ENCODE peak calls at places on chromosomes 2 and 18, in nine cellular contexts. S is spleen, R is adrenal gland, N is HepG2, L is prostate gland, B is IMR-90, H is Peyer's patch, P is tibial nerve, J is right lobe of liver. Z is an unnamed sample.

GRCh38 chr2:49954074-49954473 is 799.8 kb upstream of the FSHR start:
- DNase-seq in H (no peak), P (no peak), S (no peak), J (no peak), R (no peak), B (no peak), N (no peak), L (no peak), Z (no peak)

GRCh38 chr2:238595750-238596570 is 169.2 kb downstream of the ASB1 start:
- DNase-seq in J (no peak), S (no peak), R (no peak), B (no peak), P (no peak), H (no peak), N (no peak), L (peak; percentile 52), Z (no peak)

GRCh38 chr2:213627054-213627710 is 342.9 kb downstream of the SPAG16 start:
- DNase-seq in L (no peak), S (no peak), B (no peak), R (no peak), J (no peak), N (no peak), P (no peak), H (no peak), Z (no peak)

GRCh38 chr2:176676257-176676570 is 407.0 kb downstream of the MTX2 start:
- DNase-seq in R (no peak), J (no peak), S (no peak), H (no peak), L (no peak), B (no peak), P (no peak), N (no peak), Z (no peak)

GRCh38 chr2:108485253-108485652 is 36.2 kb downstream of the GCC2 start:
- DNase-seq in R (no peak), J (no peak), H (no peak), B (no peak), N (no peak), S (no peak), P (no peak), L (no peak), Z (no peak)

GRCh38 chr2:53460347-53460746 is 307.3 kb upstream of the CHAC2 start:
- DNase-seq in N (peak; percentile 34), J (peak; percentile 52), R (peak; percentile 24), S (no peak), L (no peak), P (no peak), B (no peak), H (no peak), Z (no peak)

GRCh38 chr2:177306550-177306949 is 42.0 kb upstream of the NFE2L2 start:
- DNase-seq in L (no peak), R (no peak), S (no peak), N (no peak), J (no peak), H (no peak), P (no peak), B (no peak), Z (no peak)

GRCh38 chr2:126359494-126359893 is 296.5 kb upstream of the GYPC start:
- DNase-seq in P (peak; percentile 10), J (no peak), S (no peak), H (no peak), R (no peak), B (peak; percentile 4), N (no peak), L (no peak), Z (no peak)

GRCh38 chr2:167147254-167147941 is 259.1 kb downstream of the XIRP2 start:
- DNase-seq in S (no peak), L (no peak), R (no peak), J (no peak), P (no peak), B (no peak), H (no peak), N (peak; percentile 27), Z (no peak)

GRCh38 chr2:70141754-70142589 is 48.8 kb downstream of the C2orf42 start:
- DNase-seq in S (no peak), P (no peak), R (peak; percentile 75), B (peak; percentile 38), N (peak; percentile 67), J (peak; percentile 94), L (no peak), H (no peak), Z (peak; percentile 77)
- TF ChIP-seq POLR2A in S (peak; percentile 78), P (peak; percentile 97), R (peak; percentile 95), B (peak; percentile 38), N (peak; percentile 92), J (peak; percentile 95), L (peak; percentile 96), H (peak; percentile 92), Z (peak; percentile 95)

DNA sequence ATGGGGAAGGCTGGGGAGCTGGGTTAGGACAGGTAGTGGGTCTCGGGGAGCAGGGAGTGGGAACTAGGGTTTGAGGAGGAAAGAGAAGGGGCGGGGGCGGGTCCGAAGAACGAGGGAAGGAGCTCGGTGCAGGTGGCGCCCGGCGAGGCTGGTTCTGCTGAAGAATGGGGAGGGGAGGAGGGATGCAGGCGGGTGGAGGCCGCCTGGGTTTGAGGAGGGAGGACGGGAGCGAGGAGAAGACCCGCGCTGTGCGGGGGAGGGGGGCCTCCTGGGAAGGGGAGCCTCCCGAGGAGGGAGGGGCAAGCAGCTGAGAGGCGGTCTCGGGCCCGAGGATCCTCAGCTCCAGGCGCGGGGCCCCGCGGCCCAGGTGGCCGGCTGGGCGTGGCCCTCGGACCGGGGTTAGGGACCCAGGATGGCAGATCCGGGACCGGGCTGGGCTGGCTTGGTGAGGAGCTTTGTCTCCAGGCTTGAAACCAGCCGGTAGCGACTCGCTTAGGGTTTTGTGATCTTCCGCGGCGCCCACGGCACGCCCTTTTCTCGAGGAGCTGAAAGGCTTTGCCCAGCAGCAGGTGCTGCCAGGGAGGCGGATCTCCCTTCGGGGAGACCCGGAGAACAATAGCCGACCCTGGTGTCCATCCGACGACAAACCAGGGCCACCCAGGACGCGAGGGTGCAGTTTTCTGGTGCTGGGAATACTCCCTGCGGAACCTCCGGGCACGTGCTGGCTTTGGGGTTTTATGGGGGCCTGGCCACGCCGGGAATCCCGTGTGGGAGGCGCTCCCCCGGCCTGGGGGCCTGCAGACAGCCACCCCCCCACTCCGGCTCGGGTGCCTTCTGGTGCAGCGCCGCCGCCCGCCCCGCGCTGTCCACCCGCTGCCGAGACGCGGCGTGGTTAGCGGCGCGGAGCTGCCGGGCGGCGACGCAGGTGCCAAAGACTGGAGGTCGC is 1.4 kb downstream of the DPYSL5 start:
- DNase-seq in N (no peak), B (no peak), J (no peak), H (no peak), P (no peak), R (no peak), L (no peak), S (no peak), Z (peak; percentile 18)
- H3K27me3 ChIP-seq in N (peaks cover 83% of the 10 kb centered on the region), B (peaks cover 87% of the 10 kb centered on the region), J (no peaks in the 10 kb centered on the region), H (peaks cover 38% of the 10 kb centered on the region), P (peaks cover 9% of the 10 kb centered on the region), R (peaks cover 68% of the 10 kb centered on the region), L (peaks cover 34% of the 10 kb centered on the region), S (peaks cover 53% of the 10 kb centered on the region), Z (peaks cover 5% of the 10 kb centered on the region)

DNA sequence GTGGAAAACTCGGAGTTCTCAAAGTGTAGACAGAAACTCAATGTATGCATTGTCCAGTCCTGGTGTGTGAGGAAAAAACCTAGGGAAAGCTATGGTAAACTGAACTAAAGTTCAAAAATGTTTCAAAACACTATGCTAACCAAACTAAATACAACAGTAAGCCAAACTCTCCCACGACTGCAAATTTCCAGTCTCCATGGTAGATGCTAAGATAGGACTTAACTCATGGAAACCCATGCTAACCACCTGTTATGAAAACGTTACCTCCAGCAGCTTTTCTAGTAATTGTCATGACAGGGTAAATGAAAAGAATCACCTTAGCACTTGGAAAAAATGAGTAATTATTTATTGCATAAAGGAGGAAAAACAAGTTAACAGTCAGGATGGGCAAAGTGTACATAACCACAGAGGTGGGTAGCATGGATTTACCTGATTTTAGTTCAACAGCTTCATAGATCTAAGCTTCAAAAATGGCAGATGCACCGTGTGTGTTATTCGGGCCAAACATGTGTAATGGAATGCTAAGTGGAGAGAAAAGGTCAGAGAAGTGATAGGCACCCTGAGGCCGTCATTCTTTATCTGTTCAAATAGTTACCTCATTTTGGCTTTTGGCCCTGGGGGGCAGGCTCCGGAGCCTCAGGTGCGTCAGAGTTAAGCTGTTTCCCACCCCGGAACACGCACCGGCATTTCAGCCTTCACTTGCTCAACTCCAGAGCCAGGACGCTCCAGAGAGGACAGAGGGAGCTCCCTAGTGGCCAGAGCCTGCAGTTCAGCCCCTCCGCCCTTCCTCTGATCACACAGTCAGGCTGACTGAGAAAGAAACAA is 135.5 kb upstream of the EPC2 start:
- DNase-seq in S (peak; percentile 94), N (peak; percentile 90), H (peak; percentile 80), L (peak; percentile 64), B (peak; percentile 82), P (peak; percentile 77), J (peak; percentile 90), R (peak; percentile 88), Z (peak; percentile 79)
- H3K4me3 ChIP-seq in S (peak overlapping the region; percentile 61), N (peak overlapping the region; percentile 55), H (peak overlapping the region; percentile 24), L (peak overlapping the region; percentile 9), B (no peak overlapping the region), P (no peak overlapping the region), J (peak overlapping the region; percentile 27), R (no peak overlapping the region), Z (peak overlapping the region; percentile 17)

DNA sequence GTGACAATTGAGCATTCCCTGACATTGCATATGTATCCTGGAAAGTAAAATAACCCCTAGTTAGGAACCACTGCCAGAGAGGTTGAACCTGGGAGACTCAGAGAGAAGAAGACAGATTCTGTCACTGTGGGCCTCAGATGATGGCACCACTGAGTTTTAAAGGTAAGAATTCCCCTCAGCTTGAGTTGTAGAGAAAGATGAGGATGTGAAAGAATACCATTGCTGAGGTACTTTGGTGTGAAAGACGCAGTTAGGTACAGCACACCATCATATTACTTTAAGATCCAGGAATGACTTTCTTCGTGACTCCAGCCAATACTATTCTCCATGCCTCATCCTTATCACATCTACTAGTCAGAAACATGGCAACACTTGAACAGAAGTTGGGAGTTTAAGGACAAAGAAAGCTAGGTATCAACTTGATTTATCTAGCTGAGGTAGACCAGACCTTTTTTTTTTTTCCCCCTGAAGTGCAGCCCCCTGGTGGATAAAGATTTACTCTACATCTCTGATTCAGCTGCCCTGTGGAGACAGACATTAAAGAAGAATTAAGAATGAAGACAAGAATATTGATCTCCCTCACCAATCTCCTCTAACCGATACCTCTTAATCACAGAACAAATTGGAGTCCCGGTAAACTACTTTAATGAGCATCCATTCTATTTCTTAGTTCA is 630.5 kb upstream of the FANCL start:
- DNase-seq in P (no peak), N (no peak), H (no peak), L (no peak), J (no peak), B (no peak), S (no peak), R (no peak), Z (no peak)
- TF ChIP-seq POLR2A in P (no peak), N (no peak), H (no peak), L (no peak), J (no peak), B (no peak), S (no peak), R (no peak), Z (no peak)

GRCh38 chr18:43481069-43481468 is 203.8 kb upstream of the SYT4 start:
- DNase-seq in J (no peak), H (no peak), P (no peak), S (no peak), R (no peak), L (no peak), B (no peak), N (no peak), Z (no peak)
- H3K27me3 ChIP-seq in J (no peaks in the 10 kb centered on the region), H (no peaks in the 10 kb centered on the region), P (no peaks in the 10 kb centered on the region), S (no peaks in the 10 kb centered on the region), R (no peaks in the 10 kb centered on the region), L (no peaks in the 10 kb centered on the region), B (no peaks in the 10 kb centered on the region), N (no peaks in the 10 kb centered on the region), Z (no peaks in the 10 kb centered on the region)

Z was measured in ovary.